ENCODE peak calls at places on chromosomes 1 and 21, in four cellular contexts. G, R, B and L are unnamed samples.

GRCh38 chr1:245683377-245683716 is 528.6 kb downstream of the KIF26B start:
- DNase-seq in G (no peak), R (no peak), B (no peak), L (no peak)

GRCh38 chr1:160567858-160568682 is 11.2 kb downstream of the CD84 start:
- DNase-seq in G (peak; percentile 73), R (peak; percentile 40), B (no peak), L (no peak)

GRCh38 chr1:47627016-47627415 is 189.2 kb downstream of the FOXD2 start:
- DNase-seq in G (no peak), R (no peak), B (no peak), L (no peak)

GRCh38 chr1:22570140-22570909 is 7.0 kb downstream of the EPHA8 start:
- DNase-seq in G (no peak), R (no peak), B (no peak), L (no peak)

GRCh38 chr1:180157576-180158057 is 2.9 kb downstream of the QSOX1 start:
- DNase-seq in G (no peak), R (no peak), B (no peak), L (no peak)

GRCh38 chr1:240993004-240993403 is 364.0 kb downstream of the RGS7 start:
- DNase-seq in G (no peak), R (no peak), B (no peak), L (no peak)

GRCh38 chr1:162367073-162367472 is 9.6 kb downstream of the SPATA46 start:
- DNase-seq in G (no peak), R (no peak), B (no peak), L (no peak)

GRCh38 chr1:36436820-36437219 is 13.4 kb downstream of the OSCP1 start:
- DNase-seq in G (no peak), R (no peak), B (no peak), L (no peak)

GRCh38 chr21:29538115-29538514 is 239.4 kb downstream of the BACH1 start:
- DNase-seq in G (no peak), R (no peak), B (no peak), L (no peak)

GRCh38 chr1:172969611-172970010 is 81.1 kb downstream of the TNFSF18 start:
- DNase-seq in G (no peak), R (no peak), B (no peak), L (no peak)

GRCh38 chr1:234750922-234751595 is 141.1 kb upstream of the IRF2BP2 start:
- DNase-seq in G (no peak), R (no peak), B (peak; percentile 43), L (no peak)

GRCh38 chr1:12052008-12052573 is 11.0 kb upstream of the TNFRSF8 start:
- DNase-seq in G (no peak), R (no peak), B (no peak), L (no peak)

GRCh38 chr1:24966121-24966723 is 36.1 kb upstream of the RUNX3 start:
- DNase-seq in G (no peak), R (no peak), B (no peak), L (no peak)

GRCh38 chr1:46302091-46303037 is 1.1 kb downstream of the LRRC41 start:
- DNase-seq in G (peak; percentile 11), R (peak; percentile 18), B (peak; percentile 31), L (no peak)

GRCh38 chr1:50973875-50974617 is 4.0 kb downstream of the CDKN2C start:
- DNase-seq in G (no peak), R (no peak), B (no peak), L (no peak)

GRCh38 chr1:150928286-150928685 is 2.1 kb downstream of the SETDB1 start:
- DNase-seq in G (no peak), R (no peak), B (no peak), L (no peak)

GRCh38 chr1:108801101-108801500 is 54.6 kb downstream of the STXBP3 start:
- DNase-seq in G (no peak), R (no peak), B (no peak), L (no peak)

GRCh38 chr21:21907271-21907670 is 909.1 kb downstream of the NCAM2 start:
- DNase-seq in G (no peak), R (no peak), B (no peak), L (no peak)

GRCh38 chr1:233656700-233657099 is 42.8 kb downstream of the KCNK1 start:
- DNase-seq in G (no peak), R (no peak), B (no peak), L (no peak)

GRCh38 chr1:226736908-226737818 is 1.9 kb downstream of the ITPKB start:
- DNase-seq in G (peak; percentile 32), R (peak; percentile 48), B (peak; percentile 40), L (no peak)

GRCh38 chr1:26239936-26240335 is 5.9 kb downstream of the CEP85 start:
- DNase-seq in G (no peak), R (no peak), B (no peak), L (no peak)

DNA sequence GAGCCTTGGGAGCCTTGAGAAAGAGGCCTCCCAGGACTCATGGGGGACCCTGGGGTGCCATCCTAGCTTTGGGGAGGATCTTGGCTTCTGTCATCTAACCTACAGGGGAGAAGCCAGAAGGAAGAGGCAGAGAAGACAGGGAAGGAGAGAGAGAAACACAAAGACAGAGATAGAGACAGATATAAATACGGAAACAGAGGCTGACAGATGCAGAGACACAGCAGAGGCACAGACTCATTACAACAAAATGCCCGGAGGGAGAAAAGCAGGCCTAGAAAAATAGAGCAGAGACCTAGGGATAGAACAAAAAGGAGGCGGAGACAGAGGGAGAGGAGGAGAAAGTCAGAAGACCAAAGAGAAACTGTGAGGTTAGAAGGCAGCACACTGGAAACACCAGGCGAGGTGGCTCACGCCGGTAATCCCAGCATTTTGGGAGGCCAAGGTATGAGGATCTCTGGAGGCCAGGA is 1.9 kb downstream of the PEAR1 start:
- DNase-seq in G (no peak), R (no peak), B (no peak), L (no peak)
- H3K27ac ChIP-seq in G (no peak overlapping the region), R (peak overlapping the region; percentile 38), B (peak overlapping the region; percentile 75), L (no peak overlapping the region)

GRCh38 chr1:184385863-184386262 is 966 bp upstream of the C1orf21 start:
- DNase-seq in G (no peak), R (no peak), B (no peak), L (no peak)
- H3K4me3 ChIP-seq in G (no peak overlapping the region), R (peak overlapping the region; percentile 11), B (peak overlapping the region; percentile 98), L (peak overlapping the region; percentile 95)

GRCh38 chr1:87673748-87674147 is 345.1 kb downstream of the LMO4 start:
- DNase-seq in G (no peak), R (no peak), B (no peak), L (no peak)
- H3K4me1 ChIP-seq in G (no peaks in the 10 kb centered on the region), R (no peaks in the 10 kb centered on the region), B (no peaks in the 10 kb centered on the region), L (no peaks in the 10 kb centered on the region)

GRCh38 chr1:207941664-207942063 is 30.7 kb upstream of the CD34 start:
- DNase-seq in G (no peak), R (no peak), B (no peak), L (no peak)
- H3K27ac ChIP-seq in G (no peak overlapping the region), R (no peak overlapping the region), B (no peak overlapping the region), L (no peak overlapping the region)

GRCh38 chr21:45957986-45958610 is 23.5 kb upstream of the COL6A1 start:
- DNase-seq in G (no peak), R (no peak), B (no peak), L (no peak)
- H3K4me3 ChIP-seq in G (no peak overlapping the region), R (no peak overlapping the region), B (no peak overlapping the region), L (no peak overlapping the region)

DNA sequence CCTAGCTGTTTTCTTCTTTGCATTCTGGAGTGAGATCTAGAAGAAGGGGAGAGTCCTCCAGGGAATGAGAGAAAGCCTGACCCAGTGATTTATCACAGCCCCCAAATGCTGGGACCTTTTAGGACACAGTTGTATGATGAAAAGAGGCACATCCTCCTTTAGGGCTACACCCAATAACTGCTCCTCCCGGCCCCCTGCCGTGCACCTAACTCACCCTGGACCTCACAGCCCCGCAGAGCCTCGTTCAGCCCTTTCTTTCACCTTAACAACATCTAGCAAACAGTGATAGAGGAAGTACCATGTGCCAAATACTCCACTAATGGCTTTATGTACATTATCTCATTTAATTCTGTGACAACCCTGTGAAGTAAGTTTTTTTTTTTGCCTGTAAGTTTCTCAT is 317.7 kb downstream of the PBX1 start:
- DNase-seq in G (no peak), R (no peak), B (no peak), L (no peak)
- H3K4me1 ChIP-seq in G (no peaks in the 10 kb centered on the region), R (no peaks in the 10 kb centered on the region), B (peaks cover 6% of the 10 kb centered on the region), L (no peaks in the 10 kb centered on the region)

DNA sequence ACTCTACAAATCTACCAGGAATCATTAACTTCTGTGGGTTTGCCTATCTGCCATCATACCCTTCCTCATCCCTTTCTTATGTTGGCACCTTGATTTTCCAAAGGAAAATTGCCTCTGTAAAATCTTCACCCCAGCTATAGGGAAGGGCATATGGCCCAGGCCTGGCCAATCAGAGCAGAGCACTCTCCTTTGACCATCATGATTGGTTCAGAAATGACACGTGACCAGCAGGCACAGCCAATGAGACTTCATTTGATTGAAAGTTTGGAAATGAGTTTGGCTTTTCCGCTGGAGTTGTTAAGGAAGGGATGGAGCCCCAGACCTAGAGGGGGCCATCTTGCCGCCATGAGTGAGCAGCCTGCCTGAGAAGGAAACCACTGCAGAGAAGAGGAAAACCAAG is 35.1 kb upstream of the IFFO2 start:
- DNase-seq in G (no peak), R (no peak), B (no peak), L (no peak)
- H3K27ac ChIP-seq in G (no peak overlapping the region), R (no peak overlapping the region), B (no peak overlapping the region), L (no peak overlapping the region)

DNA sequence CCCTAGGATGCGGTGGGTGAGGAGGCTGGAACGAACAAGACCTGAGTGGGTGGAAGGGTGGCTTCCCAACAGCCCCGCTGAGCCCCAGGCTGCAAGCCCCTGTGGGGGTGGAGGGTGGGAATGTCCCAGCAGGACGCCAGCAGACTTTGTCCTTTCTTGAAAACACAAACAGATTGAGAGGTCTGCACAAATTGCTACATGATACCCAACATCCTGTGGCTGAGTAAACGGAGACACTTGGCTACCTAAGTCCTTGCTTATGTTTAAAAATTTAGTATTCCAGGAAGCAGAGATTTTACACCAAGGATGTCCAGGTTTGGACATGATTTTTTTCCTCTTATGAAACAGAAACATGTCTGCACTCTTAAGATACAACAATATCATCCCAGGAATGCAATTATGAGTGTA is 11.8 kb upstream of the F3 start:
- DNase-seq in G (no peak), R (no peak), B (peak; percentile 44), L (no peak)
- H3K4me3 ChIP-seq in G (no peak overlapping the region), R (no peak overlapping the region), B (no peak overlapping the region), L (no peak overlapping the region)